ENCODE peak calls at places on chromosomes 11 and 22, in nine cellular contexts. One of them, this sample, is unnamed.

GRCh38 chr11:10307022-10307410 is 2.1 kb downstream of the ADM start:
- DNase-seq in CD4-positive, CD25-positive, alpha-beta regulatory T cell: no peak
- DNase-seq in body of pancreas: no peak
- DNase-seq in spleen: no peak
- DNase-seq in lung: no peak
- DNase-seq in fibroblast of pulmonary artery: peak; percentile 74
- DNase-seq in cardiac fibroblast: peak; percentile 78
- DNase-seq in H1: no peak
- DNase-seq in choroid plexus epithelial cell: no peak
- DNase-seq in this sample: no peak

GRCh38 chr11:13320688-13321087 is 43.1 kb downstream of the BMAL1 start:
- DNase-seq in CD4-positive, CD25-positive, alpha-beta regulatory T cell: no peak
- DNase-seq in body of pancreas: no peak
- DNase-seq in spleen: no peak
- DNase-seq in lung: no peak
- DNase-seq in fibroblast of pulmonary artery: no peak
- DNase-seq in cardiac fibroblast: no peak
- DNase-seq in H1: no peak
- DNase-seq in choroid plexus epithelial cell: no peak
- DNase-seq in this sample: no peak

GRCh38 chr11:61693897-61694840 is 14.0 kb downstream of the DAGLA start:
- DNase-seq in CD4-positive, CD25-positive, alpha-beta regulatory T cell: no peak
- DNase-seq in body of pancreas: peak; percentile 48
- DNase-seq in spleen: no peak
- DNase-seq in lung: no peak
- DNase-seq in fibroblast of pulmonary artery: no peak
- DNase-seq in cardiac fibroblast: no peak
- DNase-seq in H1: no peak
- DNase-seq in choroid plexus epithelial cell: no peak
- DNase-seq in this sample: no peak

GRCh38 chr11:112612283-112612849 is 348.9 kb upstream of the NCAM1 start:
- DNase-seq in CD4-positive, CD25-positive, alpha-beta regulatory T cell: no peak
- DNase-seq in body of pancreas: peak; percentile 13
- DNase-seq in spleen: no peak
- DNase-seq in lung: no peak
- DNase-seq in fibroblast of pulmonary artery: peak; percentile 31
- DNase-seq in cardiac fibroblast: no peak
- DNase-seq in H1: no peak
- DNase-seq in choroid plexus epithelial cell: no peak
- DNase-seq in this sample: no peak

GRCh38 chr11:44577231-44577834 is 11.9 kb downstream of the CD82 start:
- DNase-seq in CD4-positive, CD25-positive, alpha-beta regulatory T cell: no peak
- DNase-seq in body of pancreas: no peak
- DNase-seq in spleen: no peak
- DNase-seq in lung: no peak
- DNase-seq in fibroblast of pulmonary artery: no peak
- DNase-seq in cardiac fibroblast: no peak
- DNase-seq in H1: no peak
- DNase-seq in choroid plexus epithelial cell: no peak
- DNase-seq in this sample: no peak

GRCh38 chr11:61095022-61095421 is 7.3 kb upstream of the CD5 start:
- DNase-seq in CD4-positive, CD25-positive, alpha-beta regulatory T cell: no peak
- DNase-seq in body of pancreas: no peak
- DNase-seq in spleen: no peak
- DNase-seq in lung: no peak
- DNase-seq in fibroblast of pulmonary artery: no peak
- DNase-seq in cardiac fibroblast: no peak
- DNase-seq in H1: no peak
- DNase-seq in choroid plexus epithelial cell: no peak
- DNase-seq in this sample: no peak

GRCh38 chr11:110679323-110679980 is 32.8 kb downstream of the ARHGAP20 start:
- DNase-seq in CD4-positive, CD25-positive, alpha-beta regulatory T cell: no peak
- DNase-seq in body of pancreas: no peak
- DNase-seq in spleen: no peak
- DNase-seq in lung: no peak
- DNase-seq in fibroblast of pulmonary artery: peak; percentile 24
- DNase-seq in cardiac fibroblast: peak; percentile 60
- DNase-seq in H1: no peak
- DNase-seq in choroid plexus epithelial cell: peak; percentile 50
- DNase-seq in this sample: peak; percentile 17

GRCh38 chr11:61694971-61695706 is 14.9 kb downstream of the DAGLA start:
- DNase-seq in CD4-positive, CD25-positive, alpha-beta regulatory T cell: no peak
- DNase-seq in body of pancreas: peak; percentile 71
- DNase-seq in spleen: no peak
- DNase-seq in lung: peak; percentile 41
- DNase-seq in fibroblast of pulmonary artery: no peak
- DNase-seq in cardiac fibroblast: peak; percentile 14
- DNase-seq in H1: no peak
- DNase-seq in choroid plexus epithelial cell: no peak
- DNase-seq in this sample: no peak

GRCh38 chr22:48210812-48211211 is 1448.4 kb downstream of the TBC1D22A start:
- DNase-seq in CD4-positive, CD25-positive, alpha-beta regulatory T cell: no peak
- DNase-seq in body of pancreas: no peak
- DNase-seq in spleen: no peak
- DNase-seq in lung: peak; percentile 16
- DNase-seq in fibroblast of pulmonary artery: no peak
- DNase-seq in cardiac fibroblast: no peak
- DNase-seq in H1: no peak
- DNase-seq in choroid plexus epithelial cell: no peak
- DNase-seq in this sample: no peak

GRCh38 chr11:100687032-100687629 is at the start of gene ARHGAP42:
- DNase-seq in CD4-positive, CD25-positive, alpha-beta regulatory T cell: no peak
- DNase-seq in body of pancreas: peak; percentile 58
- DNase-seq in spleen: peak; percentile 91
- DNase-seq in lung: peak; percentile 63
- DNase-seq in fibroblast of pulmonary artery: peak; percentile 68
- DNase-seq in cardiac fibroblast: peak; percentile 68
- DNase-seq in H1: peak; percentile 86
- DNase-seq in choroid plexus epithelial cell: peak; percentile 63
- DNase-seq in this sample: no peak

GRCh38 chr11:60927061-60927592 is 2.9 kb downstream of the TMEM132A start:
- DNase-seq in CD4-positive, CD25-positive, alpha-beta regulatory T cell: no peak
- DNase-seq in body of pancreas: no peak
- DNase-seq in spleen: no peak
- DNase-seq in lung: no peak
- DNase-seq in fibroblast of pulmonary artery: no peak
- DNase-seq in cardiac fibroblast: no peak
- DNase-seq in H1: no peak
- DNase-seq in choroid plexus epithelial cell: no peak
- DNase-seq in this sample: no peak

GRCh38 chr22:36546092-36546804 is 17.3 kb upstream of the EIF3D start:
- DNase-seq in CD4-positive, CD25-positive, alpha-beta regulatory T cell: no peak
- DNase-seq in body of pancreas: peak; percentile 62
- DNase-seq in spleen: no peak
- DNase-seq in lung: no peak
- DNase-seq in fibroblast of pulmonary artery: peak; percentile 69
- DNase-seq in cardiac fibroblast: peak; percentile 63
- DNase-seq in H1: peak; percentile 65
- DNase-seq in choroid plexus epithelial cell: peak; percentile 72
- DNase-seq in this sample: no peak

GRCh38 chr11:64759131-64759721 is 548 bp downstream of the PYGM start:
- DNase-seq in CD4-positive, CD25-positive, alpha-beta regulatory T cell: no peak
- DNase-seq in body of pancreas: no peak
- DNase-seq in spleen: no peak
- DNase-seq in lung: no peak
- DNase-seq in fibroblast of pulmonary artery: no peak
- DNase-seq in cardiac fibroblast: no peak
- DNase-seq in H1: no peak
- DNase-seq in choroid plexus epithelial cell: no peak
- DNase-seq in this sample: no peak

GRCh38 chr22:38083931-38084631 is at the start of gene SLC16A8:
- DNase-seq in CD4-positive, CD25-positive, alpha-beta regulatory T cell: no peak
- DNase-seq in body of pancreas: no peak
- DNase-seq in spleen: peak; percentile 63
- DNase-seq in lung: no peak
- DNase-seq in fibroblast of pulmonary artery: no peak
- DNase-seq in cardiac fibroblast: no peak
- DNase-seq in H1: no peak
- DNase-seq in choroid plexus epithelial cell: no peak
- DNase-seq in this sample: no peak

GRCh38 chr11:72393303-72393702 is 41.0 kb downstream of the CLPB start:
- DNase-seq in CD4-positive, CD25-positive, alpha-beta regulatory T cell: no peak
- DNase-seq in body of pancreas: no peak
- DNase-seq in spleen: no peak
- DNase-seq in lung: no peak
- DNase-seq in fibroblast of pulmonary artery: no peak
- DNase-seq in cardiac fibroblast: no peak
- DNase-seq in H1: no peak
- DNase-seq in choroid plexus epithelial cell: no peak
- DNase-seq in this sample: no peak

GRCh38 chr11:36073411-36074203 is 129.7 kb downstream of the LDLRAD3 start:
- DNase-seq in CD4-positive, CD25-positive, alpha-beta regulatory T cell: no peak
- DNase-seq in body of pancreas: peak; percentile 35
- DNase-seq in spleen: no peak
- DNase-seq in lung: no peak
- DNase-seq in fibroblast of pulmonary artery: peak; percentile 88
- DNase-seq in cardiac fibroblast: peak; percentile 91
- DNase-seq in H1: no peak
- DNase-seq in choroid plexus epithelial cell: peak; percentile 88
- DNase-seq in this sample: peak; percentile 74

DNA sequence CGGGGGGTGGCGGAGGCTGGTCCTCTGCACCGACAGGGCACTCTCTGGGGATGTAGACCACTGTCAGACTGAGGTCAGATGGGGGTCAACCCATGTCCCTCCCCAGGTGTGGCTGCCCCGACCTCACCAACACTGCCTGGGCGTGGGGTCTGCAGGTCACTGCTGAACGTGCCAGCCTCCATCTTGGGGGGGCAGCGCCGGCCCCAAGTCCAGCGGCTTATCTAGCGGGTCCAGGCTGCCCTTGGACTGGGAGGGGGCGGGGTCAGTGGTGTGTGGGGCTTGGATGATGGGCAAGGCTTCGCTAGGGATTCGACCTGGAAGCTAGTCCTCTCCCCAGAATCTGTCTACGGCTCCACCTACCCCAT is 178.2 kb downstream of the IGLL1 start:
- DNase-seq in CD4-positive, CD25-positive, alpha-beta regulatory T cell: no peak
- DNase-seq in body of pancreas: no peak
- DNase-seq in spleen: peak; percentile 77
- DNase-seq in lung: no peak
- DNase-seq in fibroblast of pulmonary artery: no peak
- DNase-seq in cardiac fibroblast: no peak
- DNase-seq in H1: no peak
- DNase-seq in choroid plexus epithelial cell: no peak
- DNase-seq in this sample: no peak
- H3K4me3 ChIP-seq in CD4-positive, CD25-positive, alpha-beta regulatory T cell: no peak overlapping the region
- H3K4me3 ChIP-seq in body of pancreas: no peak overlapping the region
- H3K4me3 ChIP-seq in spleen: peak overlapping the region; percentile 25
- H3K4me3 ChIP-seq in lung: no peak overlapping the region
- H3K4me3 ChIP-seq in fibroblast of pulmonary artery: no peak overlapping the region
- H3K4me3 ChIP-seq in cardiac fibroblast: no peak overlapping the region
- H3K4me3 ChIP-seq in H1: peak overlapping the region; percentile 47
- H3K4me3 ChIP-seq in choroid plexus epithelial cell: no peak overlapping the region
- H3K4me3 ChIP-seq in this sample: no peak overlapping the region

GRCh38 chr11:57426754-57427691 is at the start of gene SLC43A3:
- DNase-seq in CD4-positive, CD25-positive, alpha-beta regulatory T cell: peak; percentile 48
- DNase-seq in body of pancreas: peak; percentile 63
- DNase-seq in spleen: peak; percentile 93
- DNase-seq in lung: peak; percentile 80
- DNase-seq in fibroblast of pulmonary artery: peak; percentile 92
- DNase-seq in cardiac fibroblast: peak; percentile 90
- DNase-seq in H1: peak; percentile 83
- DNase-seq in choroid plexus epithelial cell: peak; percentile 66
- DNase-seq in this sample: peak; percentile 85
- H3K4me3 ChIP-seq in CD4-positive, CD25-positive, alpha-beta regulatory T cell: peak within 1 kb of the TSS; percentile 82
- H3K4me3 ChIP-seq in body of pancreas: no peak within 1 kb of the TSS
- H3K4me3 ChIP-seq in spleen: peak within 1 kb of the TSS; percentile 49
- H3K4me3 ChIP-seq in lung: peak within 1 kb of the TSS; percentile 59
- H3K4me3 ChIP-seq in fibroblast of pulmonary artery: peak within 1 kb of the TSS; percentile 48
- H3K4me3 ChIP-seq in cardiac fibroblast: peak within 1 kb of the TSS; percentile 52
- H3K4me3 ChIP-seq in H1: peak within 1 kb of the TSS; percentile 65
- H3K4me3 ChIP-seq in choroid plexus epithelial cell: peak within 1 kb of the TSS; percentile 58
- H3K4me3 ChIP-seq in this sample: peak within 1 kb of the TSS; percentile 52

DNA sequence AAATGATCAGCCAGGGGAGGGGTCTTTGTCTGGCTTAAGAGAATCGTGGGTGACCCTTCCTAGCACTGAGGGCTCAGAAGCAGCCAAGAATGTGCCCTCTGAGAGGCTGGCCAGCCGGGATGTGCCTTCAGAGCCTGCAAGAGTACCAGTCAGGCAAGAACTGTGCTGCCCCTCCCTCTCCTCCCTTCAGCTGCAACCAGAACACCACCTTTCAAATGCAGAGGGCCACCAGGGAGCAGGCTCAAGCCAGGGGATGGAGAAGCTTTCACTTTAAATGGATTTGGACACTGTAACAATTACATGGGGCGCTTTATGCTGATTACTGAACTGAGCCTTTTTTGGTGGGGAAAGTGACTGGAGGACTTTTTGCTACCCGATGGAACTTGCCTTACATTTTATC is 44.9 kb upstream of the TENM4 start:
- DNase-seq in CD4-positive, CD25-positive, alpha-beta regulatory T cell: no peak
- DNase-seq in body of pancreas: no peak
- DNase-seq in spleen: no peak
- DNase-seq in lung: no peak
- DNase-seq in fibroblast of pulmonary artery: no peak
- DNase-seq in cardiac fibroblast: no peak
- DNase-seq in H1: peak; percentile 60
- DNase-seq in choroid plexus epithelial cell: no peak
- DNase-seq in this sample: no peak
- H3K4me3 ChIP-seq in CD4-positive, CD25-positive, alpha-beta regulatory T cell: no peak overlapping the region
- H3K4me3 ChIP-seq in body of pancreas: no peak overlapping the region
- H3K4me3 ChIP-seq in spleen: no peak overlapping the region
- H3K4me3 ChIP-seq in lung: no peak overlapping the region
- H3K4me3 ChIP-seq in fibroblast of pulmonary artery: no peak overlapping the region
- H3K4me3 ChIP-seq in cardiac fibroblast: no peak overlapping the region
- H3K4me3 ChIP-seq in H1: no peak overlapping the region
- H3K4me3 ChIP-seq in choroid plexus epithelial cell: no peak overlapping the region
- H3K4me3 ChIP-seq in this sample: no peak overlapping the region

GRCh38 chr11:77190331-77191075 is 62.5 kb downstream of the MYO7A start:
- DNase-seq in CD4-positive, CD25-positive, alpha-beta regulatory T cell: no peak
- DNase-seq in body of pancreas: no peak
- DNase-seq in spleen: no peak
- DNase-seq in lung: no peak
- DNase-seq in fibroblast of pulmonary artery: no peak
- DNase-seq in cardiac fibroblast: no peak
- DNase-seq in H1: no peak
- DNase-seq in choroid plexus epithelial cell: no peak
- DNase-seq in this sample: no peak

GRCh38 chr11:77193167-77193566 is 65.1 kb downstream of the MYO7A start:
- DNase-seq in CD4-positive, CD25-positive, alpha-beta regulatory T cell: no peak
- DNase-seq in body of pancreas: no peak
- DNase-seq in spleen: no peak
- DNase-seq in lung: no peak
- DNase-seq in fibroblast of pulmonary artery: no peak
- DNase-seq in cardiac fibroblast: no peak
- DNase-seq in H1: no peak
- DNase-seq in choroid plexus epithelial cell: no peak
- DNase-seq in this sample: no peak

GRCh38 chr11:77193915-77194830 is 66.1 kb downstream of the MYO7A start:
- DNase-seq in CD4-positive, CD25-positive, alpha-beta regulatory T cell: no peak
- DNase-seq in body of pancreas: no peak
- DNase-seq in spleen: peak; percentile 64
- DNase-seq in lung: no peak
- DNase-seq in fibroblast of pulmonary artery: no peak
- DNase-seq in cardiac fibroblast: no peak
- DNase-seq in H1: no peak
- DNase-seq in choroid plexus epithelial cell: no peak
- DNase-seq in this sample: no peak

GRCh38 chr11:77191429-77191822 is 63.4 kb downstream of the MYO7A start:
- DNase-seq in CD4-positive, CD25-positive, alpha-beta regulatory T cell: no peak
- DNase-seq in body of pancreas: peak; percentile 33
- DNase-seq in spleen: no peak
- DNase-seq in lung: no peak
- DNase-seq in fibroblast of pulmonary artery: no peak
- DNase-seq in cardiac fibroblast: no peak
- DNase-seq in H1: no peak
- DNase-seq in choroid plexus epithelial cell: no peak
- DNase-seq in this sample: no peak

GRCh38 chr11:77191823-77192495 is 63.9 kb downstream of the MYO7A start:
- DNase-seq in CD4-positive, CD25-positive, alpha-beta regulatory T cell: peak; percentile 4
- DNase-seq in body of pancreas: peak; percentile 93
- DNase-seq in spleen: no peak
- DNase-seq in lung: peak; percentile 77
- DNase-seq in fibroblast of pulmonary artery: peak; percentile 60
- DNase-seq in cardiac fibroblast: peak; percentile 71
- DNase-seq in H1: peak; percentile 92
- DNase-seq in choroid plexus epithelial cell: peak; percentile 21
- DNase-seq in this sample: no peak
- H3K4me3 ChIP-seq in CD4-positive, CD25-positive, alpha-beta regulatory T cell: no peak overlapping the region
- H3K4me3 ChIP-seq in body of pancreas: no peak overlapping the region
- H3K4me3 ChIP-seq in spleen: no peak overlapping the region
- H3K4me3 ChIP-seq in lung: no peak overlapping the region
- H3K4me3 ChIP-seq in fibroblast of pulmonary artery: peak overlapping the region; percentile 24
- H3K4me3 ChIP-seq in cardiac fibroblast: peak overlapping the region; percentile 32
- H3K4me3 ChIP-seq in H1: no peak overlapping the region
- H3K4me3 ChIP-seq in choroid plexus epithelial cell: no peak overlapping the region
- H3K4me3 ChIP-seq in this sample: peak overlapping the region; percentile 23

This sample was measured in skeletal muscle cell.